ENCODE peak calls at places on chromosomes 11 and 22, in six cellular contexts. One of them, this sample, is unnamed.

GRCh38 chr11:115927823-115928329 is 423.7 kb upstream of the CADM1 start:
- DNase-seq in A549: no peak
- DNase-seq in effector CD4-positive, alpha-beta T cell: no peak
- DNase-seq in pons: peak; percentile 23
- DNase-seq in heart right ventricle: no peak
- DNase-seq in T-helper 17 cell: no peak
- DNase-seq in this sample: no peak

GRCh38 chr11:112225753-112226061 is 521 bp upstream of the PTS start:
- DNase-seq in A549: no peak
- DNase-seq in effector CD4-positive, alpha-beta T cell: no peak
- DNase-seq in pons: no peak
- DNase-seq in heart right ventricle: no peak
- DNase-seq in T-helper 17 cell: no peak
- DNase-seq in this sample: no peak

GRCh38 chr22:31625661-31626426 is 36.2 kb downstream of the PISD start:
- DNase-seq in A549: no peak
- DNase-seq in effector CD4-positive, alpha-beta T cell: no peak
- DNase-seq in pons: peak; percentile 59
- DNase-seq in heart right ventricle: peak; percentile 46
- DNase-seq in T-helper 17 cell: no peak
- DNase-seq in this sample: no peak

GRCh38 chr11:113001709-113002108 is 40.5 kb downstream of the NCAM1 start:
- DNase-seq in A549: no peak
- DNase-seq in effector CD4-positive, alpha-beta T cell: no peak
- DNase-seq in pons: no peak
- DNase-seq in heart right ventricle: no peak
- DNase-seq in T-helper 17 cell: no peak
- DNase-seq in this sample: no peak

GRCh38 chr11:60700689-60701508 is 1.5 kb downstream of the MS4A8 start:
- DNase-seq in A549: peak; percentile 29
- DNase-seq in effector CD4-positive, alpha-beta T cell: no peak
- DNase-seq in pons: peak; percentile 4
- DNase-seq in heart right ventricle: no peak
- DNase-seq in T-helper 17 cell: no peak
- DNase-seq in this sample: peak; percentile 66

GRCh38 chr11:72587696-72588095 is 86.5 kb downstream of the PDE2A start:
- DNase-seq in A549: no peak
- DNase-seq in effector CD4-positive, alpha-beta T cell: no peak
- DNase-seq in pons: no peak
- DNase-seq in heart right ventricle: no peak
- DNase-seq in T-helper 17 cell: no peak
- DNase-seq in this sample: no peak

GRCh38 chr11:119909495-119909894 is 180.5 kb upstream of the NECTIN1 start:
- DNase-seq in A549: no peak
- DNase-seq in effector CD4-positive, alpha-beta T cell: no peak
- DNase-seq in pons: no peak
- DNase-seq in heart right ventricle: no peak
- DNase-seq in T-helper 17 cell: no peak
- DNase-seq in this sample: no peak

GRCh38 chr11:350723-351255 is 18.5 kb upstream of the B4GALNT4 start:
- DNase-seq in A549: no peak
- DNase-seq in effector CD4-positive, alpha-beta T cell: no peak
- DNase-seq in pons: no peak
- DNase-seq in heart right ventricle: no peak
- DNase-seq in T-helper 17 cell: no peak
- DNase-seq in this sample: no peak

GRCh38 chr22:37228106-37229011 is 15.7 kb downstream of the RAC2 start:
- DNase-seq in A549: no peak
- DNase-seq in effector CD4-positive, alpha-beta T cell: peak; percentile 42
- DNase-seq in pons: peak; percentile 42
- DNase-seq in heart right ventricle: peak; percentile 20
- DNase-seq in T-helper 17 cell: no peak
- DNase-seq in this sample: no peak

GRCh38 chr11:91513734-91514133 is 710.9 kb upstream of the FAT3 start:
- DNase-seq in A549: peak; percentile 21
- DNase-seq in effector CD4-positive, alpha-beta T cell: no peak
- DNase-seq in pons: peak; percentile 9
- DNase-seq in heart right ventricle: no peak
- DNase-seq in T-helper 17 cell: no peak
- DNase-seq in this sample: peak; percentile 56

GRCh38 chr11:108405706-108406105 is 61.6 kb downstream of the C11orf65 start:
- DNase-seq in A549: no peak
- DNase-seq in effector CD4-positive, alpha-beta T cell: no peak
- DNase-seq in pons: no peak
- DNase-seq in heart right ventricle: no peak
- DNase-seq in T-helper 17 cell: no peak
- DNase-seq in this sample: no peak

GRCh38 chr11:103601230-103601846 is 435.1 kb upstream of the DDI1 start:
- DNase-seq in A549: peak; percentile 56
- DNase-seq in effector CD4-positive, alpha-beta T cell: no peak
- DNase-seq in pons: peak; percentile 64
- DNase-seq in heart right ventricle: peak; percentile 11
- DNase-seq in T-helper 17 cell: no peak
- DNase-seq in this sample: peak; percentile 80

GRCh38 chr11:121344824-121345223 is 52.3 kb downstream of the SC5D start:
- DNase-seq in A549: no peak
- DNase-seq in effector CD4-positive, alpha-beta T cell: no peak
- DNase-seq in pons: no peak
- DNase-seq in heart right ventricle: no peak
- DNase-seq in T-helper 17 cell: no peak
- DNase-seq in this sample: no peak

GRCh38 chr22:38754247-38755154 is 1.3 kb downstream of the SUN2 start:
- DNase-seq in A549: no peak
- DNase-seq in effector CD4-positive, alpha-beta T cell: no peak
- DNase-seq in pons: peak; percentile 78
- DNase-seq in heart right ventricle: peak; percentile 57
- DNase-seq in T-helper 17 cell: no peak
- DNase-seq in this sample: peak; percentile 62

GRCh38 chr11:118618115-118618990 is 10.9 kb downstream of the PHLDB1 start:
- DNase-seq in A549: no peak
- DNase-seq in effector CD4-positive, alpha-beta T cell: no peak
- DNase-seq in pons: peak; percentile 95
- DNase-seq in heart right ventricle: peak; percentile 78
- DNase-seq in T-helper 17 cell: no peak
- DNase-seq in this sample: no peak

GRCh38 chr22:36331306-36331911 is 56.4 kb downstream of the MYH9 start:
- DNase-seq in A549: peak; percentile 88
- DNase-seq in effector CD4-positive, alpha-beta T cell: peak; percentile 75
- DNase-seq in pons: peak; percentile 80
- DNase-seq in heart right ventricle: peak; percentile 85
- DNase-seq in T-helper 17 cell: peak; percentile 52
- DNase-seq in this sample: peak; percentile 94

GRCh38 chr11:28476864-28477263 is 368.7 kb downstream of the METTL15 start:
- DNase-seq in A549: no peak
- DNase-seq in effector CD4-positive, alpha-beta T cell: no peak
- DNase-seq in pons: no peak
- DNase-seq in heart right ventricle: no peak
- DNase-seq in T-helper 17 cell: no peak
- DNase-seq in this sample: no peak

GRCh38 chr11:2529636-2530035 is 84.8 kb downstream of the KCNQ1 start:
- DNase-seq in A549: no peak
- DNase-seq in effector CD4-positive, alpha-beta T cell: no peak
- DNase-seq in pons: no peak
- DNase-seq in heart right ventricle: no peak
- DNase-seq in T-helper 17 cell: peak; percentile 1
- DNase-seq in this sample: no peak

GRCh38 chr11:45028921-45029680 is 78.4 kb upstream of the TP53I11 start:
- DNase-seq in A549: no peak
- DNase-seq in effector CD4-positive, alpha-beta T cell: no peak
- DNase-seq in pons: no peak
- DNase-seq in heart right ventricle: peak; percentile 30
- DNase-seq in T-helper 17 cell: no peak
- DNase-seq in this sample: no peak

GRCh38 chr11:93001812-93002211 is 32.4 kb downstream of the MTNR1B start:
- DNase-seq in A549: no peak
- DNase-seq in effector CD4-positive, alpha-beta T cell: no peak
- DNase-seq in pons: no peak
- DNase-seq in heart right ventricle: no peak
- DNase-seq in T-helper 17 cell: no peak
- DNase-seq in this sample: no peak

GRCh38 chr11:130180491-130180890 is 20.9 kb downstream of the ST14 start:
- DNase-seq in A549: no peak
- DNase-seq in effector CD4-positive, alpha-beta T cell: no peak
- DNase-seq in pons: peak; percentile 59
- DNase-seq in heart right ventricle: no peak
- DNase-seq in T-helper 17 cell: no peak
- DNase-seq in this sample: no peak